ENCODE peak calls at places on chromosomes 3 and 15, in four cellular contexts. J is amniotic stem cell; O is Jurkat, Clone E6-1; U is stimulated activated CD4-positive, alpha-beta T cell treated with anti-CD3 and anti-CD28 coated beads, Interleukin-2, amount 100 ng/mL, for 48 hours. M is an unnamed sample.

GRCh38 chr3:16480861-16481569 is 32.5 kb downstream of the RFTN1 start:
- DNase-seq in U (no peak), J (no peak), O (no peak), M (no peak)

GRCh38 chr3:22988566-22988965 is 214.6 kb upstream of the UBE2E2 start:
- DNase-seq in J (no peak), U (no peak), O (no peak), M (no peak)

GRCh38 chr3:53162672-53163458 is 1.9 kb downstream of the PRKCD start:
- DNase-seq in U (no peak), O (no peak), J (no peak), M (no peak)

GRCh38 chr15:53962646-53963561 is 15.3 kb upstream of the UNC13C start:
- DNase-seq in O (peak), J (no peak), U (no peak), M (no peak)

GRCh38 chr3:1350885-1351284 is 258.1 kb downstream of the CNTN6 start:
- DNase-seq in J (no peak), O (no peak), U (no peak), M (no peak)

GRCh38 chr3:119990888-119991287 is 103.4 kb downstream of the GSK3B start:
- DNase-seq in O (no peak), J (no peak), U (no peak), M (no peak)

GRCh38 chr15:31799711-31800321 is 230.5 kb upstream of the CHRNA7 start:
- DNase-seq in J (no peak), U (no peak), O (no peak), M (no peak)

GRCh38 chr3:153927107-153927506 is 194.1 kb upstream of the ARHGEF26 start:
- DNase-seq in O (no peak), J (no peak), U (no peak), M (no peak)

GRCh38 chr3:152069871-152070270 is 196.4 kb downstream of the SUCNR1 start:
- DNase-seq in U (no peak), O (no peak), J (no peak), M (no peak)

GRCh38 chr3:122105626-122106025 is 50.5 kb downstream of the CD86 start:
- DNase-seq in J (no peak), O (no peak), U (no peak), M (no peak)

GRCh38 chr3:157104928-157105652 is 54.9 kb downstream of the CCNL1 start:
- DNase-seq in J (no peak), U (no peak), O (no peak), M (no peak)

GRCh38 chr15:59249816-59250215 is 43.2 kb downstream of the LDHAL6B start:
- DNase-seq in J (no peak), U (no peak), O (no peak), M (no peak)

GRCh38 chr3:139295040-139295439 is 48.8 kb upstream of the MRPS22 start:
- DNase-seq in J (no peak), U (no peak), O (no peak), M (no peak)

GRCh38 chr15:60389261-60390077 is 8.3 kb downstream of the ANXA2 start:
- DNase-seq in J (no peak), O (peak), U (no peak), M (no peak)

GRCh38 chr3:50627407-50628051 is 10.6 kb downstream of the MAPKAPK3 start:
- DNase-seq in O (no peak), U (no peak), J (peak), M (no peak)

GRCh38 chr3:123285479-123285878 is 83.7 kb downstream of the SEC22A start:
- DNase-seq in U (no peak), O (no peak), J (no peak), M (no peak)